ENCODE peak calls at places on chromosomes 7 and 10, in six cellular contexts. Q, L, O, B, C and E are unnamed samples.

GRCh38 chr10:103692421-103693069 is 162.8 kb downstream of the SH3PXD2A start:
- DNase-seq in Q (peak; percentile 33), L (no peak), O (no peak), B (no peak), C (no peak), E (no peak)

GRCh38 chr7:31327071-31327470 is 13.5 kb downstream of the NEUROD6 start:
- DNase-seq in Q (no peak), L (no peak), O (no peak), B (no peak), C (peak; percentile 10), E (no peak)

GRCh38 chr7:33624172-33624571 is 281.2 kb upstream of the BMPER start:
- DNase-seq in Q (no peak), L (no peak), O (no peak), B (no peak), C (no peak), E (no peak)

GRCh38 chr10:59283456-59284082 is 78.8 kb downstream of the FAM13C start:
- DNase-seq in Q (no peak), L (no peak), O (no peak), B (no peak), C (peak; percentile 7), E (no peak)

GRCh38 chr10:47346572-47347302 is 1.4 kb upstream of the RBP3 start:
- DNase-seq in Q (no peak), L (no peak), O (no peak), B (no peak), C (no peak), E (no peak)

GRCh38 chr10:5641501-5641900 is 24.9 kb downstream of the ASB13 start:
- DNase-seq in Q (no peak), L (no peak), O (no peak), B (no peak), C (no peak), E (no peak)

GRCh38 chr7:87564290-87564963 is 36.3 kb downstream of the ABCB1 start:
- DNase-seq in Q (peak; percentile 4), L (peak; percentile 40), O (peak; percentile 29), B (peak; percentile 1), C (no peak), E (no peak)

GRCh38 chr7:83934118-83934734 is 260.4 kb downstream of the SEMA3A start:
- DNase-seq in Q (no peak), L (no peak), O (no peak), B (no peak), C (peak; percentile 9), E (no peak)

GRCh38 chr10:125399289-125399688 is 238.9 kb upstream of the CTBP2 start:
- DNase-seq in Q (no peak), L (no peak), O (no peak), B (no peak), C (no peak), E (no peak)

GRCh38 chr7:95960706-95961244 is 188.4 kb downstream of the DYNC1I1 start:
- DNase-seq in Q (no peak), L (no peak), O (no peak), B (no peak), C (no peak), E (no peak)

GRCh38 chr10:52871191-52871843 is 98.7 kb upstream of the MBL2 start:
- DNase-seq in Q (no peak), L (no peak), O (no peak), B (no peak), C (no peak), E (no peak)

GRCh38 chr10:112078003-112078402 is 105.6 kb downstream of the GPAM start:
- DNase-seq in Q (no peak), L (no peak), O (no peak), B (no peak), C (no peak), E (no peak)

GRCh38 chr7:66859794-66860645 is 61.0 kb upstream of the TMEM248 start:
- DNase-seq in Q (no peak), L (no peak), O (no peak), B (no peak), C (peak; percentile 42), E (no peak)

GRCh38 chr7:106010866-106011265 is 47.8 kb downstream of the CDHR3 start:
- DNase-seq in Q (no peak), L (no peak), O (no peak), B (no peak), C (peak; percentile 50), E (no peak)

GRCh38 chr7:100585511-100586265 is at the start of gene LRCH4:
- DNase-seq in Q (peak; percentile 57), L (peak; percentile 61), O (no peak), B (no peak), C (no peak), E (no peak)

GRCh38 chr7:25765110-25765509 is 386.9 kb upstream of the NFE2L3 start:
- DNase-seq in Q (no peak), L (no peak), O (no peak), B (no peak), C (no peak), E (no peak)